ENCODE peak calls at places on chromosomes 6 and 20, in ten cellular contexts. D is fibroblast of pulmonary artery, Y is transverse colon, L is thoracic aorta, Q is choroid plexus epithelial cell, A is upper lobe of right lung, T is GM12865, K is RWPE1, R is mammary epithelial cell, P is foreskin fibroblast. H is an unnamed sample.

GRCh38 chr6:27757307-27757706 is 154.9 kb downstream of the OR2B2 start:
- DNase-seq in D (peak), Y (peak), L (no peak), Q (no peak), A (peak), T (peak), K (no peak), R (no peak), P (peak), H (peak)

GRCh38 chr6:6376845-6377244 is 56.4 kb upstream of the F13A1 start:
- DNase-seq in D (no peak), Y (no peak), L (no peak), Q (no peak), A (no peak), T (no peak), K (no peak), R (no peak), P (no peak), H (no peak)

GRCh38 chr6:13916230-13916944 is 8.4 kb upstream of the RNF182 start:
- DNase-seq in D (peak), Y (no peak), L (no peak), Q (peak), A (no peak), T (peak), K (no peak), R (peak), P (no peak), H (no peak)

GRCh38 chr6:1712451-1712850 is 102.7 kb downstream of the FOXC1 start:
- DNase-seq in D (no peak), Y (no peak), L (no peak), Q (no peak), A (no peak), T (no peak), K (no peak), R (no peak), P (no peak), H (no peak)

GRCh38 chr6:149723771-149724417 is 6.0 kb upstream of the LATS1 start:
- DNase-seq in D (peak), Y (peak), L (no peak), Q (peak), A (no peak), T (peak), K (peak), R (peak), P (peak), H (no peak)

GRCh38 chr6:39206250-39206721 is 23.0 kb downstream of the KCNK5 start:
- DNase-seq in D (no peak), Y (no peak), L (no peak), Q (no peak), A (peak), T (peak), K (no peak), R (no peak), P (no peak), H (no peak)

GRCh38 chr20:32241807-32242206 is 34.1 kb downstream of the POFUT1 start:
- DNase-seq in D (no peak), Y (no peak), L (no peak), Q (no peak), A (no peak), T (no peak), K (no peak), R (no peak), P (no peak), H (no peak)

GRCh38 chr6:46255528-46255927 is 84.7 kb upstream of the ENPP5 start:
- DNase-seq in D (no peak), Y (no peak), L (no peak), Q (no peak), A (no peak), T (no peak), K (no peak), R (no peak), P (no peak), H (no peak)

GRCh38 chr6:28841290-28841689 is 82.5 kb downstream of the TRIM27 start:
- DNase-seq in D (no peak), Y (no peak), L (no peak), Q (no peak), A (no peak), T (peak), K (no peak), R (no peak), P (no peak), H (no peak)

GRCh38 chr20:21074605-21075336 is 31.4 kb downstream of the LINC00237 start:
- DNase-seq in D (no peak), Y (no peak), L (no peak), Q (no peak), A (no peak), T (peak), K (peak), R (peak), P (no peak), H (peak)

GRCh38 chr20:5118220-5119142 is 1.3 kb downstream of the PCNA start:
- DNase-seq in D (no peak), Y (no peak), L (no peak), Q (no peak), A (no peak), T (no peak), K (no peak), R (no peak), P (no peak), H (no peak)

GRCh38 chr20:53606364-53606985 is 12.8 kb upstream of the ZNF217 start:
- DNase-seq in D (peak), Y (no peak), L (no peak), Q (peak), A (peak), T (no peak), K (no peak), R (no peak), P (peak), H (no peak)

GRCh38 chr6:147099974-147100373 is 104.2 kb upstream of the STXBP5 start:
- DNase-seq in D (peak), Y (no peak), L (no peak), Q (peak), A (no peak), T (no peak), K (no peak), R (peak), P (peak), H (no peak)

GRCh38 chr6:45813943-45814342 is 201.7 kb downstream of the CLIC5 start:
- DNase-seq in D (no peak), Y (no peak), L (no peak), Q (no peak), A (no peak), T (peak), K (no peak), R (no peak), P (no peak), H (no peak)

GRCh38 chr6:47737406-47737805 is 39.0 kb downstream of the ADGRF4 start:
- DNase-seq in D (no peak), Y (no peak), L (no peak), Q (no peak), A (no peak), T (no peak), K (no peak), R (no peak), P (no peak), H (no peak)

GRCh38 chr6:134373966-134374365 is 56.1 kb upstream of the SGK1 start:
- DNase-seq in D (no peak), Y (no peak), L (no peak), Q (no peak), A (no peak), T (no peak), K (no peak), R (no peak), P (no peak), H (no peak)

GRCh38 chr6:39421383-39422225 is 99.1 kb upstream of the KCNK16 start:
- DNase-seq in D (peak), Y (no peak), L (no peak), Q (no peak), A (no peak), T (no peak), K (no peak), R (no peak), P (peak), H (no peak)

GRCh38 chr20:63976980-63977391 is 2.5 kb downstream of the SAMD10 start:
- DNase-seq in D (no peak), Y (no peak), L (no peak), Q (no peak), A (no peak), T (no peak), K (no peak), R (no peak), P (no peak), H (no peak)

GRCh38 chr6:17200395-17200794 is 80.8 kb upstream of the RBM24 start:
- DNase-seq in D (no peak), Y (no peak), L (no peak), Q (no peak), A (no peak), T (no peak), K (no peak), R (no peak), P (no peak), H (no peak)

GRCh38 chr6:152846825-152847224 is 96.2 kb downstream of the VIP start:
- DNase-seq in D (no peak), Y (no peak), L (no peak), Q (peak), A (no peak), T (no peak), K (no peak), R (peak), P (no peak), H (no peak)

GRCh38 chr6:5246141-5246869 is 14.4 kb downstream of the LYRM4 start:
- DNase-seq in D (no peak), Y (no peak), L (no peak), Q (no peak), A (no peak), T (no peak), K (no peak), R (peak), P (no peak), H (no peak)

GRCh38 chr20:8346898-8347297 is 214.8 kb downstream of the PLCB1 start:
- DNase-seq in D (no peak), Y (no peak), L (no peak), Q (no peak), A (no peak), T (no peak), K (no peak), R (no peak), P (no peak), H (no peak)

GRCh38 chr6:158737710-158738615 is 81.2 kb downstream of the EZR start:
- DNase-seq in D (peak), Y (peak), L (no peak), Q (peak), A (no peak), T (no peak), K (peak), R (peak), P (peak), H (no peak)

GRCh38 chr6:134984821-134985220 is 34.9 kb upstream of the ALDH8A1 start:
- DNase-seq in D (peak), Y (no peak), L (no peak), Q (peak), A (no peak), T (no peak), K (no peak), R (peak), P (peak), H (no peak)

DNA sequence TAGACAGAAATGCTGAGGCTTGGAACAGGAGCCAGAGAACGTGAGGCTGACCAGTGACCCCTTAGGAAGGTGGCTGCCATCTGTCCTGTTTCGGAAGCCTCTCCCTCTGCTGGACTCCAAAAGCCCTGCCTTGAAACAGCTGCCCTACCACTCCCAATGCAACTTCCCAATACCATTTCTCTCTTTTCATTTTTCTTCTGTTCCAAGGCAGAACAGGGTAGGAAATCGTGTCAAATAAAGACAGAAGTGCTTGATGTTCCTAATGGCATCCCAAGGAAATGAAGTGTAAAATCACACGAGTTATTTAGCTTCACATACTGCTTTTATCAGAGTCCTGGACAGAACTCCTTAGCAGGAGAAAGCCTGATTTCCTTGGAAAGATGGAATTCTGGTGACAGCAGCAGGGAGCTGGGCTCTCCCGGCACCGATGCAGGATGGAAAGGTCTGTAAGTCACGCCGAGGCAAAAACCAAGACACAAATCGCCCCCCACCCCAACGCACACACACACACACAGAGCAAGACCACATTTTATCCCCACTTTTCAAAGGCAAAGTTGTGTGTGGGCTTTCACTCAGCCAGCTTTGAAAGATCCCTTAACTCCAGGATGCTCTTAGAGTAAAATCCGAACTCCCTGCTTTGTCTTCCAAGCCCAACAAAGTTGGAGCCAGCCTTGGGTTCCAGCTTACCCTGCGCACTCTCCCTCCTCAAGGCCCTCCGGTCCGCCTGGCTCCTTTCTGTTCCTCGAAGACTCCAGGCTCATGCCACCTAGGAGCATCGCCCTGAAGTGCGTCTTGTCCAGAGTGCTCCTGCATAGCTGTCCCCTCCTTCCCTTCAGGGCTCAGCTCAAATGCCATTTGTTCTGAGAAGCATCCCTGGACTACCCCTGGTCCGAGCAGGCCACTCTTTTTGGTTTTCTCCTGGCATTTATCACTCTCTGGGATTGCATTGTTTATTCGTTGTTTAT is 11.6 kb upstream of the STX16 start:
- DNase-seq in D (no peak), Y (no peak), L (no peak), Q (no peak), A (peak), T (no peak), K (no peak), R (no peak), P (no peak), H (no peak)
- TF ChIP-seq CTCF in D (peak), Y (no peak), L (no peak), Q (peak), A (no peak), T (no peak), K (no peak), R (no peak), P (peak), H (no peak)

DNA sequence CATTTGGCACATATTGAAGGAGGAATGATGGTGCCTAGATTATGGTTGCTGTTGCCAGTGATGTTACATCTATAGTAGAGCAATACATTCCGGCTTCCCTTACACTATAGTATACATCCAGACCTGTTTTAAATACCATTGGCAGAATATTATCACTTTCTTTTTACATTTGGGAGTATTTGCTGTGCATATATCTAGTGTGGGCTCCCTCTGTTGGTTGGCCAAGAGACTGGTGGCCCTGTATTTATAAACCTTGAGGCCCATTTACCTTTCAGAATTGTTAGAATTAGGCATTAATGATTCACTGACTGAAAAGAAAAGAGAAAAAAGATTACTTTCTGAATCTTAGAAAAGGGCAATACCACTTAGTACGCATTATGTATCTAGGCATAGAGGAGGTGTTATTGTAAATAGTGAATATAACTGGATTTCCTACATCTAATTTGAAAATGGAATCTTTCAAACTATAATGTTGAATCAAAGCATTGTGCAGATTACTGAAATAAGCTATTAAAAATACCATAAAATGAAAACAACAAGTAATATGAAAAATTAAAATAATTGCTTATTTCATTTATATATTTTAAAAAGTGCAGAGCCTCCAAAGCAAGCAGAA is 628.8 kb upstream of the MAN1A1 start:
- DNase-seq in D (peak), Y (no peak), L (no peak), Q (peak), A (no peak), T (peak), K (peak), R (peak), P (peak), H (no peak)
- TF ChIP-seq CTCF in D (peak), Y (peak), L (no peak), Q (peak), A (peak), T (peak), K (peak), R (peak), P (peak), H (peak)

DNA sequence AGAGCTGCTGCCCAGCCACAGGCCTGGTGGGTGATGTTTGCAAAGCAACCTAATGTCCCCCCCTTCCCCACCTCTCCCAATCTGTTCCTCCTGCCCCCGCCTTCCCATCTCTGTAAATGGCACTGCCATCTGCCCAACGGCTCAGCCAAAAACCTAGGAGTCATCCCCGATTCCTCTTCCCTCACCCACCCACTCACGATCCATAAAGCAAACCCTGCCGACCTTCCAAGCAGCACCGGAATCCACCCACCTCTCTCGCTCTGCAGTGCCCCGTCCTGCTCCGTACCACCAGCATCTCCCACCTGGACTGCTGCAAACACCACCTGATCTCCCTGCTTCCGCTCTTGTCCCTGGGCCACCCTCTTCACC is 37.6 kb downstream of the SULF2 start:
- DNase-seq in D (no peak), Y (no peak), L (no peak), Q (no peak), A (no peak), T (no peak), K (no peak), R (no peak), P (no peak), H (no peak)
- TF ChIP-seq CTCF in D (no peak), Y (no peak), L (no peak), Q (no peak), A (no peak), T (no peak), K (no peak), R (no peak), P (no peak), H (no peak)

GRCh38 chr6:126529605-126530004 is 189.7 kb downstream of the CENPW start:
- DNase-seq in D (no peak), Y (no peak), L (no peak), Q (no peak), A (no peak), T (no peak), K (no peak), R (no peak), P (no peak), H (no peak)
- TF ChIP-seq CTCF in D (no peak), Y (peak), L (no peak), Q (peak), A (no peak), T (no peak), K (no peak), R (no peak), P (no peak), H (no peak)

DNA sequence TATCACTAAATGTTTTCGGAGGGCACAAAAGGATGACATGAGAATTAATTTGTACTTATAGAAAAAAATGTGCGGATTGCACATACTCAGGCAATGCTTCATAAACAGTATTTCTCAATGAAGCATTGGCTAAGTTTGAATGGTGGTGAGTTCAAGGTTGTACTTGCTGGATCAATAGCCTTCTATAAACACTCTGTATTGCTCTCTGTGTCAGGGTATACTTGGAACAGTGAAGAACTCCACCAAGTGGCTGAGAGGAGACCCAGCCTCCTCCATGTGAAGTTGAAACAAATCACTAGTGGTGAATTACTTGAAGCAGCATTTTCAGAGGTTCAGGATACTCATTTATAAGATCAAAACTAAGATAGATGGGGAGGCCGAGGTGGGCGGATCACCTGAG is 360.6 kb downstream of the RIMS1 start:
- DNase-seq in D (no peak), Y (no peak), L (no peak), Q (peak), A (no peak), T (peak), K (peak), R (peak), P (no peak), H (no peak)
- TF ChIP-seq CTCF in D (no peak), Y (no peak), L (no peak), Q (peak), A (no peak), T (no peak), K (no peak), R (no peak), P (no peak), H (no peak)

DNA sequence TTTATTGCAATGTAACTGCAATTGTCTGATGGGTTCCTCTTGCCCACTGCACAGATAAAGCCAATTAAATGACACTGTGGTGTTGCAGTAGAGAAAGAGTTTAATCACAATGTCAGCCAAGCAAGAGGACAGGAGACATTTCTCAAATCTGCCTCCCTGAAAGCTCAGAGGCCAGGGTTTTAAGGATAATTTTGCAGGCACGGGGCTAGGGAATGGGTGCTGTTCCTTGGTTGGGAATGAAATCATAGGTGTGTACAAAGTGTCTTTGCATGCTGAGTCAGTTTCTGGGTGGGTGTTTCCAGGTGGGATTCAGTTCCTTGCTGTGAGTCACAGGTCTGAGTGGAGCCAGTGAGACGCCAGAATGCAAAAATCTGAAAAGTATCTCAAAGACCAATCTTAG is 271.4 kb downstream of the DOK5 start:
- DNase-seq in D (no peak), Y (no peak), L (no peak), Q (no peak), A (no peak), T (no peak), K (no peak), R (no peak), P (no peak), H (no peak)
- TF ChIP-seq CTCF in D (no peak), Y (no peak), L (no peak), Q (no peak), A (no peak), T (no peak), K (no peak), R (no peak), P (no peak), H (no peak)

GRCh38 chr6:7672066-7673062 is 53.5 kb upstream of the BMP6 start:
- DNase-seq in D (no peak), Y (no peak), L (no peak), Q (no peak), A (no peak), T (no peak), K (no peak), R (peak), P (no peak), H (no peak)

GRCh38 chr6:7671581-7671980 is 54.3 kb upstream of the BMP6 start:
- DNase-seq in D (peak), Y (no peak), L (no peak), Q (peak), A (no peak), T (no peak), K (no peak), R (no peak), P (peak), H (no peak)

GRCh38 chr6:7673063-7673536 is 52.8 kb upstream of the BMP6 start:
- DNase-seq in D (peak), Y (peak), L (no peak), Q (no peak), A (peak), T (peak), K (peak), R (peak), P (peak), H (peak)

GRCh38 chr6:7671076-7671475 is 54.8 kb upstream of the BMP6 start:
- DNase-seq in D (peak), Y (no peak), L (no peak), Q (no peak), A (no peak), T (no peak), K (peak), R (peak), P (peak), H (no peak)

GRCh38 chr6:7669742-7670141 is 56.2 kb upstream of the BMP6 start:
- DNase-seq in D (no peak), Y (no peak), L (no peak), Q (no peak), A (no peak), T (no peak), K (no peak), R (no peak), P (no peak), H (no peak)
- TF ChIP-seq CTCF in D (no peak), Y (no peak), L (no peak), Q (peak), A (no peak), T (no peak), K (no peak), R (no peak), P (no peak), H (no peak)

H was measured in GM06990.